ENCODE peak calls at places on chromosome 19, in five cellular contexts. J is GM12865, P is heart right ventricle, D is astrocyte of the cerebellum, K is fibroblast of lung. E is an unnamed sample.

GRCh38 chr19:18657590-18658365 is 20.9 kb downstream of the KLHL26 start:
- DNase-seq in J (peak), P (peak), D (peak), K (peak), E (peak)

GRCh38 chr19:4976412-4977298 is 7.7 kb downstream of the KDM4B start:
- DNase-seq in J (no peak), P (peak), D (peak), K (peak), E (peak)

GRCh38 chr19:39110263-39110967 is 15.2 kb upstream of the PAK4 start:
- DNase-seq in J (peak), P (peak), D (no peak), K (peak), E (peak)

GRCh38 chr19:12938536-12939291 is at the start of gene CALR:
- DNase-seq in J (peak), P (peak), D (no peak), K (peak), E (peak)

GRCh38 chr19:14563989-14564650 is 7.7 kb downstream of the NDUFB7 start:
- DNase-seq in J (peak), P (peak), D (no peak), K (no peak), E (no peak)

GRCh38 chr19:5621945-5622464 is 571 bp downstream of the SAFB2 start:
- DNase-seq in J (peak), P (peak), D (no peak), K (no peak), E (peak)

GRCh38 chr19:38320969-38321339 is 1.3 kb downstream of the KCNK6 start:
- DNase-seq in J (no peak), P (no peak), D (no peak), K (no peak), E (no peak)

GRCh38 chr19:43447655-43448054 is 17.8 kb downstream of the LYPD3 start:
- DNase-seq in J (no peak), P (no peak), D (no peak), K (no peak), E (no peak)

GRCh38 chr19:24033962-24034342 is 53.0 kb upstream of the ZNF254 start:
- DNase-seq in J (peak), P (peak), D (peak), K (peak), E (peak)

GRCh38 chr19:18429717-18430416 is 8.1 kb downstream of the ISYNA1 start:
- DNase-seq in J (no peak), P (peak), D (no peak), K (no peak), E (no peak)

GRCh38 chr19:39428309-39429112 is 7.2 kb downstream of the RPS16 start:
- DNase-seq in J (no peak), P (peak), D (peak), K (peak), E (peak)

GRCh38 chr19:33532859-33533455 is 11.4 kb upstream of the PEPD start:
- DNase-seq in J (no peak), P (no peak), D (no peak), K (no peak), E (no peak)

GRCh38 chr19:46821512-46822359 is 28.9 kb downstream of the AP2S1 start:
- DNase-seq in J (peak), P (peak), D (no peak), K (no peak), E (no peak)

GRCh38 chr19:1411255-1412191 is 4.1 kb downstream of the DAZAP1 start:
- DNase-seq in J (no peak), P (peak), D (no peak), K (peak), E (peak)

GRCh38 chr19:45147835-45148676 is 12.7 kb downstream of the NKPD1 start:
- DNase-seq in J (no peak), P (no peak), D (no peak), K (no peak), E (no peak)
- TF ChIP-seq CTCF in J (no peak), P (no peak), D (no peak), K (no peak), E (no peak)

DNA sequence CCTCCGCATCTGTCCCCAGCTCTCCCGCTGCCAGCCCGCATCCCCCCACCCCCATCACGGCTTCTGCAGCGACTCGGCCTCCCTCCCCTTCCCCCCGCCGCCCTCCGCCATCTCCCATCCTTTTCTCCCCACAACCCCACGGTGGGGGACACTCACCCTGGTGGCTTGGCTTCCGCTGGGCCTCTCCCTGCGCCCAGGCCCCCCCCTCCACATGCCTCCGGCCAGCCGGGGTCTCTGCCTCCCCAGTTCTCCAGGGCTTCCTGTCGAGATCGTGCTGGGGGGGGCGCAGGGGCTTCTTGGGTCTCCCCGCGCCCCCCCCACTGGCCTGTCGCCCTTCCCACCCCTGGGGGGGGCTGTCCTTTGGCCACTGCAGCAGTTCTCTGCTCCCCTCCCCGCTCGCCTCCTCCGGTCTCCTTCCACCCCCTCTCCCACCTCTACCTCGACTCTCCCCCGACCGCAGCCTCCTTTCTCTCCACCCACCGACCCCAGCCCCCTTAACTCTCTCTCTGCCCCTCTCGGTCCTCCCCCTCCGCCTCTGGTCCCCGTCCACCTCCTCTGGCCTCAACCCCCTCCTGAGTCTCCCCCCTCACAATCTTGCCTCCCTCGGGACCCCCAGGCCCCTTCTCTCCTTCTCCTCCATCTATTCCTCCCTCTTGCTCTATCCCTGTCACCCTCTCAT is 17.1 kb downstream of the LRRC4B start:
- DNase-seq in J (no peak), P (no peak), D (no peak), K (no peak), E (no peak)
- H3K4me3 ChIP-seq in J (no peak), P (no peak), D (no peak), K (no peak), E (no peak)

GRCh38 chr19:50518091-50519005 is 4.6 kb upstream of the ASPDH start:
- DNase-seq in J (no peak), P (no peak), D (no peak), K (no peak), E (no peak)
- TF ChIP-seq CTCF in J (peak), P (no peak), D (no peak), K (no peak), E (no peak)

GRCh38 chr19:16041571-16042386 is 34.5 kb upstream of the TPM4 start:
- DNase-seq in J (peak), P (peak), D (peak), K (peak), E (peak)
- H3K4me3 ChIP-seq in J (no peak), P (no peak), D (peak), K (peak), E (peak)

DNA sequence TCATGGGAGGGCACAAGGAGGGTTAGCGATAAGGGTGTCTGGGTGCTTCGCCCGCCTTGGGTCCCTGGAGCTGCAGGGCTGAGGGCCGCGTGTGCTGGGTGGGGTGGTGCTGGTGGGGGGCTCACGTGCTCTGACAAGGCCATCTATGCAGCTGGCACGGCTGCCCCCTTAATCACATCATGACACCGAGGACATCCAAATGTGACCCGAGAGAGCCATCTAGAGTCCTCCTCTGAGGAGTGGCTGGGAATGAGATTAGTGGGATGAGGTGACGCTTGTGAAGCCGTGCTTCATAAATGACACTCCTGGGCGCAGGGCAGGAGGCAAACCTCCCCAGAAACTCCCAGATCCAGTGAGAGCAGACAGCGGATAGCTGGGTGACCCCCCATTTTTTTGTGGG is 6.5 kb downstream of the FZR1 start:
- DNase-seq in J (no peak), P (no peak), D (no peak), K (no peak), E (no peak)
- TF ChIP-seq CTCF in J (no peak), P (no peak), D (no peak), K (no peak), E (no peak)

DNA sequence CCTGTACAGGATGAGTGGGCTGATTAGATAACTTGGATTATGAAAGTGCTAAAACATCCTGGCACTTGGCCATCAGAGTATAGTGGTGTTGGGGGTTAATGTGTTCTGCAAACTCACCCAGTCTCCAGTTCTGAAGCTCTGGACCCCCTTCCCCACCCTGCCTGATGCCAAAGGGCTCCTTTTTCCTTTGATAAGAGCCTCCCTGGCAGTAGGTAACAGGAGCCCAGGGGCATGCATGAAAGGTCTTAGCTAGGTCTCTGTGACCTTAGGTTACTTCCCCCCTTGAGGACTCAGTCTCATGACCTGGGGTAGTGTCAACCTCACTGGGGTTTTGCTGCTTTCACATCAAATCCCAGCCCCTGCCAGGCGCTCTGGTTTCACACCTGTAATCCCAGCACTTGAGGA is 2.5 kb downstream of the RPS28 start:
- DNase-seq in J (peak), P (no peak), D (no peak), K (no peak), E (no peak)
- H3K4me3 ChIP-seq in J (no peak), P (no peak), D (no peak), K (peak), E (no peak)

GRCh38 chr19:41893899-41894298 is 10.9 kb downstream of the ARHGEF1 start:
- DNase-seq in J (peak), P (no peak), D (no peak), K (no peak), E (no peak)
- TF ChIP-seq CTCF in J (no peak), P (no peak), D (peak), K (peak), E (no peak)

GRCh38 chr19:35030257-35031071 is at the start of gene SCN1B:
- DNase-seq in J (peak), P (peak), D (no peak), K (peak), E (peak)

GRCh38 chr19:35032356-35032865 is 2.1 kb downstream of the SCN1B start:
- DNase-seq in J (no peak), P (no peak), D (no peak), K (no peak), E (no peak)

GRCh38 chr19:35033067-35034004 is 3.1 kb downstream of the SCN1B start:
- DNase-seq in J (no peak), P (no peak), D (no peak), K (no peak), E (no peak)

GRCh38 chr19:35029737-35030256 is 473 bp upstream of the SCN1B start:
- DNase-seq in J (no peak), P (no peak), D (no peak), K (no peak), E (no peak)

GRCh38 chr19:35031072-35031881 is 1.0 kb downstream of the SCN1B start:
- DNase-seq in J (no peak), P (peak), D (no peak), K (peak), E (peak)
- H3K4me3 ChIP-seq in J (no peak), P (peak), D (peak), K (peak), E (peak)

GRCh38 chr19:30481823-30482222 is 109.6 kb downstream of the ZNF536 start:
- DNase-seq in J (no peak), P (no peak), D (no peak), K (no peak), E (no peak)

GRCh38 chr19:30482956-30483355 is 110.8 kb downstream of the ZNF536 start:
- DNase-seq in J (no peak), P (no peak), D (no peak), K (no peak), E (no peak)

GRCh38 chr19:30479657-30480056 is 107.5 kb downstream of the ZNF536 start:
- DNase-seq in J (no peak), P (no peak), D (no peak), K (no peak), E (no peak)

GRCh38 chr19:30479231-30479630 is 107.0 kb downstream of the ZNF536 start:
- DNase-seq in J (no peak), P (no peak), D (no peak), K (peak), E (no peak)

DNA sequence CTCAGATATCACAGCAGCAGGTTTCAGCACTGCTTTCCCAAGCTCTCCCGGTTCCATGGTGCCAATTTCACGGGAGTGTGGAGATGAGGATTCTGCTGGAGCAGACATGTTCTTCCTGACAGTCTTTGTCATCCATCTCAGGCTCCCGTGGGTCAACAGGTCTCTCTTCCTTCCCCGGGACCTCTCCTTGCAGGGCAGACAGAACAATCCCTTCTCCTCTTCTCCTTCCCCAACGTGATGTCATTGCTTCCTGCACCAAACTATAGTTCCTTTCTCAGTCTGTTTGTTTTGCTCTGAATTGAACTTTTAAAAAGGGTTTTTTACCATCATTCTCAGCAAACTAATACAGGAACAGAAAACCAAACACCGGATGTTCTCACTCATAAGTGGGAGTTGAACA is 107.9 kb downstream of the ZNF536 start:
- DNase-seq in J (no peak), P (no peak), D (no peak), K (no peak), E (no peak)
- TF ChIP-seq CTCF in J (no peak), P (no peak), D (no peak), K (no peak), E (no peak)

E was measured in fibroblast of the aortic adventitia.